ENCODE peak calls at places on chromosomes 5 and 9, in five cellular contexts. E is H1, S is GM12878, G is SK-N-SH, F is K562. W is an unnamed sample.

GRCh38 chr5:96282020-96282419 is 151.0 kb downstream of the PCSK1 start:
- DNase-seq in S (no peak), E (no peak), G (no peak), F (no peak), W (no peak)

GRCh38 chr5:53334431-53334941 is 145.9 kb upstream of the FST start:
- DNase-seq in G (no peak), S (no peak), E (no peak), F (no peak), W (no peak)

GRCh38 chr9:89865981-89866380 is 261.2 kb downstream of the GADD45G start:
- DNase-seq in S (no peak), F (no peak), G (no peak), E (no peak), W (no peak)

GRCh38 chr5:154513669-154514084 is 35.6 kb upstream of the HAND1 start:
- DNase-seq in G (no peak), F (no peak), S (peak; percentile 61), E (no peak), W (no peak)

GRCh38 chr5:169651526-169651925 is 14.5 kb downstream of the DOCK2 start:
- DNase-seq in S (no peak), G (peak; percentile 33), E (no peak), F (no peak), W (no peak)

GRCh38 chr5:5767286-5767928 is 344.9 kb downstream of the ICE1 start:
- DNase-seq in G (no peak), S (no peak), E (no peak), F (no peak), W (no peak)

GRCh38 chr9:120402741-120403542 is 177.0 kb downstream of the CDK5RAP2 start:
- DNase-seq in S (no peak), E (no peak), F (peak; percentile 72), G (no peak), W (no peak)

GRCh38 chr5:108016101-108016500 is 345.4 kb upstream of the EFNA5 start:
- DNase-seq in G (no peak), E (no peak), F (no peak), S (no peak), W (no peak)

DNA sequence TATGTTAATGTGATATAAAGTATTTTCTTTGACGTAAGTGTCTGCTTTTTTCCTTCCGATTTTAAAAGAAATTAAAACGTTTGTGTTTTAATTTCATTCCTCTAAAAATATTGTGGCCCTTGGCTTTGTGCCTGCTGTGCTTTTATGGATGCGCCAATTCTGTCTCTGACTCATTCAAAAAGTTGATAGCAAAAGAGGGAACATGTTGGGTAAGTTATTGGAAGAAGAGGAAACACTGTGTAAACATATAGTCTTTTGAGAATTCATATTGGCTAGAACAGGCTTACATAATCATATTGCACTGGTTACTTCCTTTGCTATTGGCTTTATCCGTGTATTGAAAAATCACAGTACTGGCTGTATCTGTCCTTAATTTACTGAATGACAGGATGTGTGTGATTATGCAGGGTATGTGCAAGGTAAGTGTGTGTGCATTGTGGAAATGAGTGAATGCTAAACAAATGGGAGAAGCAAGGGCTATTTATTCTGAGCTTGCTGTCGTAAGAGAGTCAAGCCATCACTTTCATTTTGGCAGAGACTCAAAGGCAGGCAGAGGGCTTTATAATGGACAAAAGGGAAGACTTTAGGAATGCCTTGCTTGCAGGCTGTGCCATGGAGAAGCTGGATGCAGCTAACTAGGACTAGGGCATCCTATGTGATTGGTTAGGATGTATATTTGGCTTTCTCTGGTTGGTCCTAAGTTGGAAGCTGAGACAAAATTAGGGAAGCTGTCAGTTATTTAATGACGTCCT is 67.9 kb downstream of the SGCD start:
- DNase-seq in S (no peak), F (no peak), G (no peak), E (no peak), W (no peak)
- H3K4me3 ChIP-seq in S (no peak overlapping the region), F (no peak overlapping the region), G (no peak overlapping the region), E (no peak overlapping the region), W (no peak overlapping the region)

DNA sequence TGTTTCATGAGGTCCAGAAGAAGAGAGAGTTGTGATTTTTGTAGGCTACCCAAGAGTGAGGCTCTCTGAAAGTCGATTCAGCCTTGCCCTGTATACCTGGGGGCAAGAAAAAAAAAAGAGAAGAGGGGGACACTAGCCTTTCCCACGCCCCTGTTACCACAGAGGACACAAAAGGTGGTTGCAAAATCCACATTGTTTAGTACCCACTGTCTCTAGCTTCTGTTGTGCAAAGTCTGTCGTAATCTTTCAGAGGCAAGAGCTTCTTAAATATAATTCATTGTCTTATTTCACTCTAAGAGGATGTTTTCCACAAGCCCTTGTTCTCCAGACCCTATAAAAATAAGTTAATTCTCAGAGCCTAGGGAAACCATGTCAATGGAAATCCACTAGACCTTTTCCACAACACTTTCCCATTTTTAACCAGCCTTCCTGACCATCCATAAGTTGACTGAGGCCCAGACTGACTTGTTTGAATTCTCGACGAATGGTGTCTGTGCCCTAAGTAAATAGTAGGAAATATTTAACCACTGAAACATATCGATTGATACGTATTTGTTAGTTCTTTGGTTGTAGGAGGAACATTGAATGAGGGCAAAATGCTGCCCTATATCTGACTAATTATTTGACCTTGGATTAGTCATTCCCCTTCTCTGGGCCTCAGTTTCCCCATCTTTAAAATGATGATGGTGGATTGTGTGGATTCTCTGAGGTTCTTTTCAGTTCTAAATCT is 182.7 kb downstream of the PAPPA start:
- DNase-seq in E (no peak), F (no peak), G (no peak), S (no peak), W (no peak)
- H3K36me3 ChIP-seq in E (no peaks in the 10 kb centered on the region), F (no peaks in the 10 kb centered on the region), G (peaks cover 67% of the 10 kb centered on the region), S (no peaks in the 10 kb centered on the region), W (peaks cover 35% of the 10 kb centered on the region)

GRCh38 chr5:16411741-16412455 is 53.7 kb downstream of the ZNF622 start:
- DNase-seq in S (no peak), G (no peak), F (no peak), E (no peak), W (no peak)
- TF ChIP-seq YY1 in S (no peak), G (no peak), F (no peak), E (no peak), W (no peak)

DNA sequence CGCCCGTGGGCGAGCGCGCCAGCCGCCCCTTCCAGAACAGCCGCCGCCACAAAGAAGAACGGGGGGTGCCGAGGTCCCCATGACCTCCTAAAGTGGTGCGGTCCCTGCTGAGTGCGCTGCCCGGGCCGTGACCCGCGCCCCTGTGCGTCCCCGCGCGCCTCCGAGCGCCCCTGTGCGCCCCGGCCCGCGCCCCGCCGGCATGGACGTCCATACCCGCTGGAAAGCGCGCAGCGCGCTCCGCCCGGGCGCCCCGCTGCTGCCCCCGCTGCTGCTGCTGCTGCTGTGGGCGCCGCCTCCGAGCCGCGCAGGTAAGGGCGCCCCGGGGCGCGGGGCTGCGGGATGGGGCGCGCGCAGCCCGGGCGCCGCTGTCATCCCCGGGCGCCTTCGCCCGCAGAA is 384 bp downstream of the COL5A1 start:
- DNase-seq in F (no peak), G (peak; percentile 57), S (no peak), E (no peak), W (no peak)
- H3K4me3 ChIP-seq in F (no peak overlapping the region), G (peak overlapping the region; percentile 69), S (no peak overlapping the region), E (peak overlapping the region; percentile 82), W (peak overlapping the region; percentile 71)

GRCh38 chr9:131590907-131591844 is 45.9 kb downstream of the PRRT1B start:
- DNase-seq in G (peak; percentile 91), F (peak; percentile 73), E (peak; percentile 49), S (peak; percentile 21), W (peak; percentile 40)

GRCh38 chr9:131589124-131589711 is 43.9 kb downstream of the PRRT1B start:
- DNase-seq in F (no peak), E (no peak), S (no peak), G (no peak), W (no peak)

GRCh38 chr9:131591845-131592208 is 46.5 kb downstream of the PRRT1B start:
- DNase-seq in E (no peak), S (no peak), G (no peak), F (no peak), W (no peak)

GRCh38 chr9:131589993-131590392 is 44.7 kb downstream of the PRRT1B start:
- DNase-seq in F (no peak), E (no peak), G (no peak), S (no peak), W (no peak)

DNA sequence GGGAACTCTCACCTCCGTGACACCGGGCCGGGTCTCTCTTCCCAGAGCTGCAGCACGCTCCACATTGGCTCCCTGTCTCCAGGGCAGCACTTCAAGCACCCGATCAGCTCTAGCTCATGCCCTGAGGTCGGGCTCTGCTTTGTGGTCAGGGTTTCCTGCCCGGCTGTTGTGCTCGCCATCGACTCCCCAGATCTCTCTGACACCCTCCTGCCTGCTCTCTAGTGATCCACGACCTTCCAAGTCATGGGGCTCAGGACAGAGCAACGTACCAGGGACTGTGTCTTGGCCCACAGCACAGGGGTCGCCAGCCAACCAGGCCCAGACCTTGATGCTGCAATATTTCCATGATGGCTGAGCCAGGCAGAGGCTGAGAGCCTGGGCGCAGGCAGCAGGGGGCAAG is 45.1 kb downstream of the PRRT1B start:
- DNase-seq in S (no peak), G (no peak), F (no peak), E (no peak), W (no peak)
- H3K36me3 ChIP-seq in S (peaks cover 45% of the 10 kb centered on the region), G (no peaks in the 10 kb centered on the region), F (peaks cover 21% of the 10 kb centered on the region), E (no peaks in the 10 kb centered on the region), W (peaks cover 81% of the 10 kb centered on the region)

GRCh38 chr9:131180454-131180853 is 55.1 kb downstream of the NUP214 start:
- DNase-seq in F (peak; percentile 98), E (no peak), S (no peak), G (no peak), W (no peak)
- TF ChIP-seq YY1 in F (no peak), E (no peak), S (no peak), G (no peak), W (no peak)

DNA sequence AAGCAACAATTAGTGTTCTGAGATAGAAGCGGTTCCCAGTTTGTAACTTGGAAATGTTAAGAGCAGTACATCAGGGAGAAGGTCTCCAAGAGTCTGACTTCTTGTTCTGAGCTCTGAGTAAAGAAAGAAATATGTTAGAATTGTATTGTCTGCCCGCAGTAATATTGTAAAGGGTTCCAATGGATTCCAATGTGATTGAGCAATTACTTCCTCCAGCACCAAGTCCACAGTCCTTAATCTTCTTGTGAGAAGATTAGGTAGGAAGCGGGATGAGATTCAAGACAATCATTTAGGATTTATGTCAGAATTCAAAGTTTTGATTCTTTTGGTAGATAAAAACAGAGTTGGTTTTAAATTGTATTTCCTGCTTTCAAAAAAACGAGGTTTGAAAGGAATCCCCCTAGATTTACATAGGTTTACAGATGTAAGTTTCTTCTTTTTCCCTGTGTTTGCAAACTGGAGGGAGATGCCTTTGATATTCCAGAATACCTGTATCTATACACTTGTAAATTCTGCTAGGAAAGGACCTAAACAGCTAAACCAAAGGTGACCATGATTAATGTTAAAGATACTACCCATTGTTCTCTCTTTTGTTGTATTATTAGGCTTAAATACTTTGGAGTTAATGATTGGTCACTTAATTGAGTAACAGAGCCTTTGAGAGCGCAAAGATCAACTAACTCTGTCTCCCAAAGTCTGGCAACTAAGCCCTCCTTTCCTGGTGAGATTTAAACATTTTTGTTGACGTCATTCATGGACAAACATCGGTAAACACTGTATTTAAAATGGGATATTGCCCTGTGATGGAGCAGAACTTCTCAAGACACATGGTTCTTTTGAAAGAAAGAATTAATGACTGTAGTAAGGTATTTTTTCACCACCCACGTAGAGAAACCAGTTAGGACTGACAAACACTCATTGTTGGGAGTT is 4.3 kb downstream of the VCAN start:
- DNase-seq in G (no peak), S (no peak), F (no peak), E (no peak), W (no peak)
- H3K4me3 ChIP-seq in G (peak overlapping the region; percentile 67), S (no peak overlapping the region), F (no peak overlapping the region), E (peak overlapping the region; percentile 89), W (no peak overlapping the region)

GRCh38 chr9:134709512-134710270 is 68.1 kb downstream of the COL5A1 start:
- DNase-seq in G (peak; percentile 55), E (no peak), F (no peak), S (no peak), W (no peak)
- H3K36me3 ChIP-seq in G (peaks cover 34% of the 10 kb centered on the region), E (no peaks in the 10 kb centered on the region), F (no peaks in the 10 kb centered on the region), S (no peaks in the 10 kb centered on the region), W (peaks cover 87% of the 10 kb centered on the region)